ENCODE peak calls at places on chromosomes 1 and 21, in seven cellular contexts. One of them, this sample, is unnamed.

GRCh38 chr1:18858070-18858688 is 1.3 kb downstream of the TAS1R2 start:
- DNase-seq in SHP77: no peak
- DNase-seq in stimulated activated CD4-positive, alpha-beta T cell treated with anti-CD3 and anti-CD28 coated beads, Interleukin-1b, Interleukin-23, amount 100 ng/mL, for 24 hours: no peak
- DNase-seq in neural crest cell: no peak
- DNase-seq in activated CD8-positive, alpha-beta memory T cell treated with anti-CD3 and anti-CD28 coated beads for 48 hours: no peak
- DNase-seq in body of pancreas: no peak
- DNase-seq in skeletal muscle cell: no peak
- DNase-seq in this sample: no peak

GRCh38 chr1:204976666-204977065 is 66.3 kb upstream of the CNTN2 start:
- DNase-seq in SHP77: no peak
- DNase-seq in stimulated activated CD4-positive, alpha-beta T cell treated with anti-CD3 and anti-CD28 coated beads, Interleukin-1b, Interleukin-23, amount 100 ng/mL, for 24 hours: no peak
- DNase-seq in neural crest cell: no peak
- DNase-seq in activated CD8-positive, alpha-beta memory T cell treated with anti-CD3 and anti-CD28 coated beads for 48 hours: no peak
- DNase-seq in body of pancreas: no peak
- DNase-seq in skeletal muscle cell: no peak
- DNase-seq in this sample: no peak

GRCh38 chr1:152107289-152107983 is 7.8 kb downstream of the TCHH start:
- DNase-seq in SHP77: no peak
- DNase-seq in stimulated activated CD4-positive, alpha-beta T cell treated with anti-CD3 and anti-CD28 coated beads, Interleukin-1b, Interleukin-23, amount 100 ng/mL, for 24 hours: no peak
- DNase-seq in neural crest cell: no peak
- DNase-seq in activated CD8-positive, alpha-beta memory T cell treated with anti-CD3 and anti-CD28 coated beads for 48 hours: no peak
- DNase-seq in body of pancreas: no peak
- DNase-seq in skeletal muscle cell: no peak
- DNase-seq in this sample: no peak

GRCh38 chr1:6260433-6260934 is 414 bp downstream of the GPR153 start:
- DNase-seq in SHP77: no peak
- DNase-seq in stimulated activated CD4-positive, alpha-beta T cell treated with anti-CD3 and anti-CD28 coated beads, Interleukin-1b, Interleukin-23, amount 100 ng/mL, for 24 hours: no peak
- DNase-seq in neural crest cell: no peak
- DNase-seq in activated CD8-positive, alpha-beta memory T cell treated with anti-CD3 and anti-CD28 coated beads for 48 hours: no peak
- DNase-seq in body of pancreas: no peak
- DNase-seq in skeletal muscle cell: no peak
- DNase-seq in this sample: no peak

GRCh38 chr1:228333739-228334115 is 72.9 kb downstream of the TRIM11 start:
- DNase-seq in SHP77: no peak
- DNase-seq in stimulated activated CD4-positive, alpha-beta T cell treated with anti-CD3 and anti-CD28 coated beads, Interleukin-1b, Interleukin-23, amount 100 ng/mL, for 24 hours: no peak
- DNase-seq in neural crest cell: no peak
- DNase-seq in activated CD8-positive, alpha-beta memory T cell treated with anti-CD3 and anti-CD28 coated beads for 48 hours: no peak
- DNase-seq in body of pancreas: peak
- DNase-seq in skeletal muscle cell: no peak
- DNase-seq in this sample: no peak

GRCh38 chr1:10834770-10835412 is 38.4 kb upstream of the CASZ1 start:
- DNase-seq in SHP77: no peak
- DNase-seq in stimulated activated CD4-positive, alpha-beta T cell treated with anti-CD3 and anti-CD28 coated beads, Interleukin-1b, Interleukin-23, amount 100 ng/mL, for 24 hours: no peak
- DNase-seq in neural crest cell: no peak
- DNase-seq in activated CD8-positive, alpha-beta memory T cell treated with anti-CD3 and anti-CD28 coated beads for 48 hours: no peak
- DNase-seq in body of pancreas: no peak
- DNase-seq in skeletal muscle cell: no peak
- DNase-seq in this sample: no peak

GRCh38 chr1:1132928-1133750 is 17.2 kb upstream of the C1orf159 start:
- DNase-seq in SHP77: no peak
- DNase-seq in stimulated activated CD4-positive, alpha-beta T cell treated with anti-CD3 and anti-CD28 coated beads, Interleukin-1b, Interleukin-23, amount 100 ng/mL, for 24 hours: no peak
- DNase-seq in neural crest cell: no peak
- DNase-seq in activated CD8-positive, alpha-beta memory T cell treated with anti-CD3 and anti-CD28 coated beads for 48 hours: no peak
- DNase-seq in body of pancreas: peak
- DNase-seq in skeletal muscle cell: no peak
- DNase-seq in this sample: peak

GRCh38 chr1:51170342-51170741 is 65.7 kb upstream of the RNF11 start:
- DNase-seq in SHP77: peak
- DNase-seq in stimulated activated CD4-positive, alpha-beta T cell treated with anti-CD3 and anti-CD28 coated beads, Interleukin-1b, Interleukin-23, amount 100 ng/mL, for 24 hours: no peak
- DNase-seq in neural crest cell: no peak
- DNase-seq in activated CD8-positive, alpha-beta memory T cell treated with anti-CD3 and anti-CD28 coated beads for 48 hours: no peak
- DNase-seq in body of pancreas: no peak
- DNase-seq in skeletal muscle cell: peak
- DNase-seq in this sample: peak

GRCh38 chr1:178039826-178040380 is 54.0 kb upstream of the RASAL2 start:
- DNase-seq in SHP77: no peak
- DNase-seq in stimulated activated CD4-positive, alpha-beta T cell treated with anti-CD3 and anti-CD28 coated beads, Interleukin-1b, Interleukin-23, amount 100 ng/mL, for 24 hours: no peak
- DNase-seq in neural crest cell: no peak
- DNase-seq in activated CD8-positive, alpha-beta memory T cell treated with anti-CD3 and anti-CD28 coated beads for 48 hours: no peak
- DNase-seq in body of pancreas: no peak
- DNase-seq in skeletal muscle cell: no peak
- DNase-seq in this sample: no peak

GRCh38 chr1:241998412-241998921 is 431 bp downstream of the MAP1LC3C start:
- DNase-seq in SHP77: peak
- DNase-seq in stimulated activated CD4-positive, alpha-beta T cell treated with anti-CD3 and anti-CD28 coated beads, Interleukin-1b, Interleukin-23, amount 100 ng/mL, for 24 hours: peak
- DNase-seq in neural crest cell: peak
- DNase-seq in activated CD8-positive, alpha-beta memory T cell treated with anti-CD3 and anti-CD28 coated beads for 48 hours: peak
- DNase-seq in body of pancreas: peak
- DNase-seq in skeletal muscle cell: peak
- DNase-seq in this sample: peak

GRCh38 chr1:210573141-210573540 is 244.4 kb downstream of the HHAT start:
- DNase-seq in SHP77: no peak
- DNase-seq in stimulated activated CD4-positive, alpha-beta T cell treated with anti-CD3 and anti-CD28 coated beads, Interleukin-1b, Interleukin-23, amount 100 ng/mL, for 24 hours: no peak
- DNase-seq in neural crest cell: no peak
- DNase-seq in activated CD8-positive, alpha-beta memory T cell treated with anti-CD3 and anti-CD28 coated beads for 48 hours: no peak
- DNase-seq in body of pancreas: no peak
- DNase-seq in skeletal muscle cell: no peak
- DNase-seq in this sample: no peak

GRCh38 chr1:75208862-75209261 is 74.7 kb downstream of the LHX8 start:
- DNase-seq in SHP77: no peak
- DNase-seq in stimulated activated CD4-positive, alpha-beta T cell treated with anti-CD3 and anti-CD28 coated beads, Interleukin-1b, Interleukin-23, amount 100 ng/mL, for 24 hours: no peak
- DNase-seq in neural crest cell: no peak
- DNase-seq in activated CD8-positive, alpha-beta memory T cell treated with anti-CD3 and anti-CD28 coated beads for 48 hours: no peak
- DNase-seq in body of pancreas: no peak
- DNase-seq in skeletal muscle cell: no peak
- DNase-seq in this sample: no peak

GRCh38 chr1:54325705-54326461 is 80.3 kb downstream of the SSBP3 start:
- DNase-seq in SHP77: no peak
- DNase-seq in stimulated activated CD4-positive, alpha-beta T cell treated with anti-CD3 and anti-CD28 coated beads, Interleukin-1b, Interleukin-23, amount 100 ng/mL, for 24 hours: no peak
- DNase-seq in neural crest cell: no peak
- DNase-seq in activated CD8-positive, alpha-beta memory T cell treated with anti-CD3 and anti-CD28 coated beads for 48 hours: no peak
- DNase-seq in body of pancreas: no peak
- DNase-seq in skeletal muscle cell: no peak
- DNase-seq in this sample: no peak

GRCh38 chr1:161763522-161764098 is 2.5 kb upstream of the ATF6 start:
- DNase-seq in SHP77: peak
- DNase-seq in stimulated activated CD4-positive, alpha-beta T cell treated with anti-CD3 and anti-CD28 coated beads, Interleukin-1b, Interleukin-23, amount 100 ng/mL, for 24 hours: no peak
- DNase-seq in neural crest cell: no peak
- DNase-seq in activated CD8-positive, alpha-beta memory T cell treated with anti-CD3 and anti-CD28 coated beads for 48 hours: no peak
- DNase-seq in body of pancreas: peak
- DNase-seq in skeletal muscle cell: no peak
- DNase-seq in this sample: no peak

GRCh38 chr1:96481410-96481809 is 240.2 kb upstream of the PTBP2 start:
- DNase-seq in SHP77: no peak
- DNase-seq in stimulated activated CD4-positive, alpha-beta T cell treated with anti-CD3 and anti-CD28 coated beads, Interleukin-1b, Interleukin-23, amount 100 ng/mL, for 24 hours: no peak
- DNase-seq in neural crest cell: no peak
- DNase-seq in activated CD8-positive, alpha-beta memory T cell treated with anti-CD3 and anti-CD28 coated beads for 48 hours: no peak
- DNase-seq in body of pancreas: no peak
- DNase-seq in skeletal muscle cell: no peak
- DNase-seq in this sample: no peak

GRCh38 chr1:20399196-20399595 is 86.8 kb downstream of the CAMK2N1 start:
- DNase-seq in SHP77: no peak
- DNase-seq in stimulated activated CD4-positive, alpha-beta T cell treated with anti-CD3 and anti-CD28 coated beads, Interleukin-1b, Interleukin-23, amount 100 ng/mL, for 24 hours: no peak
- DNase-seq in neural crest cell: no peak
- DNase-seq in activated CD8-positive, alpha-beta memory T cell treated with anti-CD3 and anti-CD28 coated beads for 48 hours: no peak
- DNase-seq in body of pancreas: no peak
- DNase-seq in skeletal muscle cell: no peak
- DNase-seq in this sample: no peak

GRCh38 chr1:1144122-1144842 is 28.4 kb upstream of the C1orf159 start:
- DNase-seq in SHP77: peak
- DNase-seq in stimulated activated CD4-positive, alpha-beta T cell treated with anti-CD3 and anti-CD28 coated beads, Interleukin-1b, Interleukin-23, amount 100 ng/mL, for 24 hours: peak
- DNase-seq in neural crest cell: no peak
- DNase-seq in activated CD8-positive, alpha-beta memory T cell treated with anti-CD3 and anti-CD28 coated beads for 48 hours: peak
- DNase-seq in body of pancreas: no peak
- DNase-seq in skeletal muscle cell: no peak
- DNase-seq in this sample: no peak

GRCh38 chr21:43834146-43834905 is 30.7 kb upstream of the AGPAT3 start:
- DNase-seq in SHP77: no peak
- DNase-seq in stimulated activated CD4-positive, alpha-beta T cell treated with anti-CD3 and anti-CD28 coated beads, Interleukin-1b, Interleukin-23, amount 100 ng/mL, for 24 hours: no peak
- DNase-seq in neural crest cell: no peak
- DNase-seq in activated CD8-positive, alpha-beta memory T cell treated with anti-CD3 and anti-CD28 coated beads for 48 hours: no peak
- DNase-seq in body of pancreas: no peak
- DNase-seq in skeletal muscle cell: no peak
- DNase-seq in this sample: no peak

GRCh38 chr1:218478336-218478735 is 133.2 kb downstream of the TGFB2 start:
- DNase-seq in SHP77: no peak
- DNase-seq in stimulated activated CD4-positive, alpha-beta T cell treated with anti-CD3 and anti-CD28 coated beads, Interleukin-1b, Interleukin-23, amount 100 ng/mL, for 24 hours: no peak
- DNase-seq in neural crest cell: no peak
- DNase-seq in activated CD8-positive, alpha-beta memory T cell treated with anti-CD3 and anti-CD28 coated beads for 48 hours: no peak
- DNase-seq in body of pancreas: no peak
- DNase-seq in skeletal muscle cell: no peak
- DNase-seq in this sample: no peak

GRCh38 chr1:47576758-47577115 is 138.9 kb downstream of the FOXD2 start:
- DNase-seq in SHP77: no peak
- DNase-seq in stimulated activated CD4-positive, alpha-beta T cell treated with anti-CD3 and anti-CD28 coated beads, Interleukin-1b, Interleukin-23, amount 100 ng/mL, for 24 hours: no peak
- DNase-seq in neural crest cell: no peak
- DNase-seq in activated CD8-positive, alpha-beta memory T cell treated with anti-CD3 and anti-CD28 coated beads for 48 hours: no peak
- DNase-seq in body of pancreas: no peak
- DNase-seq in skeletal muscle cell: no peak
- DNase-seq in this sample: no peak

GRCh38 chr1:15626269-15626668 is 9.0 kb downstream of the DDI2 start:
- DNase-seq in SHP77: no peak
- DNase-seq in stimulated activated CD4-positive, alpha-beta T cell treated with anti-CD3 and anti-CD28 coated beads, Interleukin-1b, Interleukin-23, amount 100 ng/mL, for 24 hours: no peak
- DNase-seq in neural crest cell: no peak
- DNase-seq in activated CD8-positive, alpha-beta memory T cell treated with anti-CD3 and anti-CD28 coated beads for 48 hours: no peak
- DNase-seq in body of pancreas: no peak
- DNase-seq in skeletal muscle cell: no peak
- DNase-seq in this sample: no peak

GRCh38 chr1:109508001-109508872 is 1.3 kb downstream of the AMIGO1 start:
- DNase-seq in SHP77: no peak
- DNase-seq in stimulated activated CD4-positive, alpha-beta T cell treated with anti-CD3 and anti-CD28 coated beads, Interleukin-1b, Interleukin-23, amount 100 ng/mL, for 24 hours: no peak
- DNase-seq in neural crest cell: no peak
- DNase-seq in activated CD8-positive, alpha-beta memory T cell treated with anti-CD3 and anti-CD28 coated beads for 48 hours: no peak
- DNase-seq in body of pancreas: no peak
- DNase-seq in skeletal muscle cell: no peak
- DNase-seq in this sample: no peak

GRCh38 chr1:44531785-44532566 is 126.9 kb downstream of the RNF220 start:
- DNase-seq in SHP77: peak
- DNase-seq in stimulated activated CD4-positive, alpha-beta T cell treated with anti-CD3 and anti-CD28 coated beads, Interleukin-1b, Interleukin-23, amount 100 ng/mL, for 24 hours: no peak
- DNase-seq in neural crest cell: no peak
- DNase-seq in activated CD8-positive, alpha-beta memory T cell treated with anti-CD3 and anti-CD28 coated beads for 48 hours: no peak
- DNase-seq in body of pancreas: no peak
- DNase-seq in skeletal muscle cell: no peak
- DNase-seq in this sample: peak

GRCh38 chr1:91874167-91874566 is 11.8 kb downstream of the TGFBR3 start:
- DNase-seq in SHP77: no peak
- DNase-seq in stimulated activated CD4-positive, alpha-beta T cell treated with anti-CD3 and anti-CD28 coated beads, Interleukin-1b, Interleukin-23, amount 100 ng/mL, for 24 hours: no peak
- DNase-seq in neural crest cell: no peak
- DNase-seq in activated CD8-positive, alpha-beta memory T cell treated with anti-CD3 and anti-CD28 coated beads for 48 hours: no peak
- DNase-seq in body of pancreas: no peak
- DNase-seq in skeletal muscle cell: no peak
- DNase-seq in this sample: no peak

GRCh38 chr21:44791246-44791645 is 10.4 kb downstream of the UBE2G2 start:
- DNase-seq in SHP77: no peak
- DNase-seq in stimulated activated CD4-positive, alpha-beta T cell treated with anti-CD3 and anti-CD28 coated beads, Interleukin-1b, Interleukin-23, amount 100 ng/mL, for 24 hours: no peak
- DNase-seq in neural crest cell: no peak
- DNase-seq in activated CD8-positive, alpha-beta memory T cell treated with anti-CD3 and anti-CD28 coated beads for 48 hours: no peak
- DNase-seq in body of pancreas: no peak
- DNase-seq in skeletal muscle cell: no peak
- DNase-seq in this sample: no peak

GRCh38 chr1:9035226-9035625 is 9.0 kb upstream of the SLC2A7 start:
- DNase-seq in SHP77: no peak
- DNase-seq in stimulated activated CD4-positive, alpha-beta T cell treated with anti-CD3 and anti-CD28 coated beads, Interleukin-1b, Interleukin-23, amount 100 ng/mL, for 24 hours: no peak
- DNase-seq in neural crest cell: no peak
- DNase-seq in activated CD8-positive, alpha-beta memory T cell treated with anti-CD3 and anti-CD28 coated beads for 48 hours: no peak
- DNase-seq in body of pancreas: no peak
- DNase-seq in skeletal muscle cell: no peak
- DNase-seq in this sample: no peak

GRCh38 chr1:203065191-203065590 is 20.6 kb downstream of the MYOG start:
- DNase-seq in SHP77: peak
- DNase-seq in stimulated activated CD4-positive, alpha-beta T cell treated with anti-CD3 and anti-CD28 coated beads, Interleukin-1b, Interleukin-23, amount 100 ng/mL, for 24 hours: no peak
- DNase-seq in neural crest cell: no peak
- DNase-seq in activated CD8-positive, alpha-beta memory T cell treated with anti-CD3 and anti-CD28 coated beads for 48 hours: no peak
- DNase-seq in body of pancreas: no peak
- DNase-seq in skeletal muscle cell: no peak
- DNase-seq in this sample: no peak

GRCh38 chr1:164560076-164560475 is 1.1 kb downstream of the PBX1 start:
- DNase-seq in SHP77: peak
- DNase-seq in stimulated activated CD4-positive, alpha-beta T cell treated with anti-CD3 and anti-CD28 coated beads, Interleukin-1b, Interleukin-23, amount 100 ng/mL, for 24 hours: no peak
- DNase-seq in neural crest cell: no peak
- DNase-seq in activated CD8-positive, alpha-beta memory T cell treated with anti-CD3 and anti-CD28 coated beads for 48 hours: no peak
- DNase-seq in body of pancreas: peak
- DNase-seq in skeletal muscle cell: no peak
- DNase-seq in this sample: peak

GRCh38 chr21:44846485-44847260 is 26.8 kb downstream of the PTTG1IP start:
- DNase-seq in SHP77: no peak
- DNase-seq in stimulated activated CD4-positive, alpha-beta T cell treated with anti-CD3 and anti-CD28 coated beads, Interleukin-1b, Interleukin-23, amount 100 ng/mL, for 24 hours: peak
- DNase-seq in neural crest cell: no peak
- DNase-seq in activated CD8-positive, alpha-beta memory T cell treated with anti-CD3 and anti-CD28 coated beads for 48 hours: no peak
- DNase-seq in body of pancreas: peak
- DNase-seq in skeletal muscle cell: peak
- DNase-seq in this sample: peak

GRCh38 chr1:2476066-2476999 is at the start of gene PLCH2:
- DNase-seq in SHP77: no peak
- DNase-seq in stimulated activated CD4-positive, alpha-beta T cell treated with anti-CD3 and anti-CD28 coated beads, Interleukin-1b, Interleukin-23, amount 100 ng/mL, for 24 hours: no peak
- DNase-seq in neural crest cell: no peak
- DNase-seq in activated CD8-positive, alpha-beta memory T cell treated with anti-CD3 and anti-CD28 coated beads for 48 hours: no peak
- DNase-seq in body of pancreas: no peak
- DNase-seq in skeletal muscle cell: no peak
- DNase-seq in this sample: no peak

GRCh38 chr1:6914646-6915178 is 129.5 kb downstream of the CAMTA1 start:
- DNase-seq in SHP77: no peak
- DNase-seq in stimulated activated CD4-positive, alpha-beta T cell treated with anti-CD3 and anti-CD28 coated beads, Interleukin-1b, Interleukin-23, amount 100 ng/mL, for 24 hours: no peak
- DNase-seq in neural crest cell: no peak
- DNase-seq in activated CD8-positive, alpha-beta memory T cell treated with anti-CD3 and anti-CD28 coated beads for 48 hours: no peak
- DNase-seq in body of pancreas: no peak
- DNase-seq in skeletal muscle cell: no peak
- DNase-seq in this sample: no peak

GRCh38 chr21:31594726-31595125 is 64.8 kb upstream of the SOD1 start:
- DNase-seq in SHP77: no peak
- DNase-seq in stimulated activated CD4-positive, alpha-beta T cell treated with anti-CD3 and anti-CD28 coated beads, Interleukin-1b, Interleukin-23, amount 100 ng/mL, for 24 hours: no peak
- DNase-seq in neural crest cell: no peak
- DNase-seq in activated CD8-positive, alpha-beta memory T cell treated with anti-CD3 and anti-CD28 coated beads for 48 hours: no peak
- DNase-seq in body of pancreas: no peak
- DNase-seq in skeletal muscle cell: no peak
- DNase-seq in this sample: no peak

GRCh38 chr1:221241592-221241991 is 362.3 kb downstream of the HLX start:
- DNase-seq in SHP77: no peak
- DNase-seq in stimulated activated CD4-positive, alpha-beta T cell treated with anti-CD3 and anti-CD28 coated beads, Interleukin-1b, Interleukin-23, amount 100 ng/mL, for 24 hours: no peak
- DNase-seq in neural crest cell: no peak
- DNase-seq in activated CD8-positive, alpha-beta memory T cell treated with anti-CD3 and anti-CD28 coated beads for 48 hours: no peak
- DNase-seq in body of pancreas: no peak
- DNase-seq in skeletal muscle cell: no peak
- DNase-seq in this sample: no peak

GRCh38 chr1:186286615-186287317 is 88.3 kb downstream of the TPR start:
- DNase-seq in SHP77: no peak
- DNase-seq in stimulated activated CD4-positive, alpha-beta T cell treated with anti-CD3 and anti-CD28 coated beads, Interleukin-1b, Interleukin-23, amount 100 ng/mL, for 24 hours: no peak
- DNase-seq in neural crest cell: no peak
- DNase-seq in activated CD8-positive, alpha-beta memory T cell treated with anti-CD3 and anti-CD28 coated beads for 48 hours: no peak
- DNase-seq in body of pancreas: no peak
- DNase-seq in skeletal muscle cell: peak
- DNase-seq in this sample: peak

GRCh38 chr1:172447641-172448040 is 3.8 kb upstream of the PIGC start:
- DNase-seq in SHP77: no peak
- DNase-seq in stimulated activated CD4-positive, alpha-beta T cell treated with anti-CD3 and anti-CD28 coated beads, Interleukin-1b, Interleukin-23, amount 100 ng/mL, for 24 hours: no peak
- DNase-seq in neural crest cell: no peak
- DNase-seq in activated CD8-positive, alpha-beta memory T cell treated with anti-CD3 and anti-CD28 coated beads for 48 hours: no peak
- DNase-seq in body of pancreas: no peak
- DNase-seq in skeletal muscle cell: no peak
- DNase-seq in this sample: no peak

GRCh38 chr1:49298304-49298703 is 521.6 kb upstream of the BEND5 start:
- DNase-seq in SHP77: no peak
- DNase-seq in stimulated activated CD4-positive, alpha-beta T cell treated with anti-CD3 and anti-CD28 coated beads, Interleukin-1b, Interleukin-23, amount 100 ng/mL, for 24 hours: no peak
- DNase-seq in neural crest cell: no peak
- DNase-seq in activated CD8-positive, alpha-beta memory T cell treated with anti-CD3 and anti-CD28 coated beads for 48 hours: no peak
- DNase-seq in body of pancreas: peak
- DNase-seq in skeletal muscle cell: peak
- DNase-seq in this sample: no peak

GRCh38 chr1:91621360-91621759 is 120.7 kb downstream of the CDC7 start:
- DNase-seq in SHP77: no peak
- DNase-seq in stimulated activated CD4-positive, alpha-beta T cell treated with anti-CD3 and anti-CD28 coated beads, Interleukin-1b, Interleukin-23, amount 100 ng/mL, for 24 hours: no peak
- DNase-seq in neural crest cell: no peak
- DNase-seq in activated CD8-positive, alpha-beta memory T cell treated with anti-CD3 and anti-CD28 coated beads for 48 hours: no peak
- DNase-seq in body of pancreas: no peak
- DNase-seq in skeletal muscle cell: no peak
- DNase-seq in this sample: no peak

This sample was measured in brain microvascular endothelial cell.